ENCODE peak calls at places on chromosomes 16 and 17, in four cellular contexts. One of them, this sample, is unnamed.
A peak's percentile ranks its signal among the peaks of the same experiment; 100 is the strongest.

GRCh38 chr16:56401482-56401881 is 23.9 kb downstream of the AMFR start:
- DNase-seq in COLO829: no peak
- DNase-seq in T-helper 9 cell: no peak
- DNase-seq in posterior cingulate gyrus: no peak
- DNase-seq in this sample: no peak

GRCh38 chr17:38815576-38816193 is 9.4 kb downstream of the CWC25 start:
- DNase-seq in COLO829: no peak
- DNase-seq in T-helper 9 cell: no peak
- DNase-seq in posterior cingulate gyrus: no peak
- DNase-seq in this sample: no peak

GRCh38 chr17:65594585-65594940 is 33.1 kb upstream of the AXIN2 start:
- DNase-seq in COLO829: no peak
- DNase-seq in T-helper 9 cell: no peak
- DNase-seq in posterior cingulate gyrus: no peak
- DNase-seq in this sample: no peak

GRCh38 chr17:30526401-30526800 is 49.2 kb downstream of the GOSR1 start:
- DNase-seq in COLO829: no peak
- DNase-seq in T-helper 9 cell: no peak
- DNase-seq in posterior cingulate gyrus: no peak
- DNase-seq in this sample: no peak

GRCh38 chr16:71963125-71963875 is 36.9 kb downstream of the PKD1L3 start:
- DNase-seq in COLO829: no peak
- DNase-seq in T-helper 9 cell: no peak
- DNase-seq in posterior cingulate gyrus: no peak
- DNase-seq in this sample: no peak

GRCh38 chr17:73290399-73291259 is 21.2 kb downstream of the CDC42EP4 start:
- DNase-seq in COLO829: no peak
- DNase-seq in T-helper 9 cell: no peak
- DNase-seq in posterior cingulate gyrus: no peak
- DNase-seq in this sample: no peak

GRCh38 chr17:64496348-64496785 is 487 bp downstream of the POLG2 start:
- DNase-seq in COLO829: no peak
- DNase-seq in T-helper 9 cell: no peak
- DNase-seq in posterior cingulate gyrus: no peak
- DNase-seq in this sample: no peak

GRCh38 chr17:59508999-59509398 is 56.4 kb upstream of the DHX40 start:
- DNase-seq in COLO829: no peak
- DNase-seq in T-helper 9 cell: no peak
- DNase-seq in posterior cingulate gyrus: no peak
- DNase-seq in this sample: no peak

GRCh38 chr17:47840742-47841487 is at the start of gene SCRN2:
- DNase-seq in COLO829: peak; percentile 79
- DNase-seq in T-helper 9 cell: peak; percentile 80
- DNase-seq in posterior cingulate gyrus: peak; percentile 86
- DNase-seq in this sample: peak; percentile 54

This sample was measured in nucleus accumbens.